ENCODE peak calls at places on chromosomes 13 and 19, in ten cellular contexts. F, T, N, M, X, C, R, O, E and D are unnamed samples.
A peak's percentile ranks its signal among the peaks of the same experiment; 100 is the strongest.

GRCh38 chr19:7109678-7110289 is 40.3 kb downstream of the ZNF557 start:
- DNase-seq in X (no peak), M (no peak), R (no peak), F (no peak), E (no peak), O (no peak), C (no peak), N (no peak), T (no peak), D (no peak)

GRCh38 chr13:63433546-63434150 is 2018.0 kb upstream of the PCDH20 start:
- DNase-seq in R (no peak), T (no peak), M (no peak), E (no peak), F (no peak), C (no peak), N (no peak), X (no peak), O (no peak), D (peak; percentile 3)

GRCh38 chr13:69374036-69374435 is 733.6 kb upstream of the ATXN8OS start:
- DNase-seq in R (no peak), F (no peak), E (no peak), C (no peak), M (no peak), O (no peak), N (no peak), T (no peak), X (no peak), D (no peak)

GRCh38 chr19:32018014-32018413 is 327.4 kb upstream of the ZNF507 start:
- DNase-seq in T (no peak), F (no peak), R (no peak), M (no peak), E (no peak), O (no peak), C (no peak), X (no peak), N (no peak), D (peak; percentile 59)

GRCh38 chr13:44698076-44698475 is 121.9 kb upstream of the TSC22D1 start:
- DNase-seq in N (no peak), M (no peak), C (peak; percentile 81), E (no peak), F (no peak), O (no peak), R (no peak), T (peak; percentile 23), X (no peak), D (no peak)

GRCh38 chr19:6100284-6100915 is 9.9 kb downstream of the RFX2 start:
- DNase-seq in X (no peak), O (peak; percentile 32), F (peak; percentile 18), M (no peak), C (no peak), R (peak; percentile 28), T (no peak), E (no peak), N (no peak), D (no peak)

GRCh38 chr13:80873589-80873988 is 532.7 kb upstream of the SPRY2 start:
- DNase-seq in E (no peak), C (peak; percentile 3), R (peak; percentile 6), N (no peak), F (no peak), T (no peak), M (no peak), X (no peak), O (peak; percentile 26), D (no peak)

GRCh38 chr19:2609389-2610116 is 92.9 kb downstream of the GNG7 start:
- DNase-seq in X (no peak), R (no peak), C (no peak), T (no peak), N (no peak), M (no peak), O (no peak), F (no peak), E (no peak), D (no peak)

GRCh38 chr13:36904219-36904618 is 15.8 kb downstream of the SMAD9 start:
- DNase-seq in C (no peak), X (no peak), N (peak; percentile 93), O (no peak), T (no peak), E (no peak), F (no peak), R (no peak), M (no peak), D (no peak)

GRCh38 chr13:74026753-74027152 is 107.5 kb downstream of the KLF12 start:
- DNase-seq in M (peak; percentile 57), N (no peak), R (peak; percentile 54), O (peak; percentile 70), F (peak; percentile 48), T (no peak), X (no peak), C (no peak), E (no peak), D (peak; percentile 72)

GRCh38 chr13:90752070-90752469 is 595.4 kb upstream of the MIR17HG start:
- DNase-seq in O (no peak), F (no peak), M (no peak), C (no peak), T (no peak), R (no peak), E (no peak), N (no peak), X (no peak), D (no peak)

GRCh38 chr19:53808710-53809125 is 15.4 kb downstream of the NLRP12 start:
- DNase-seq in O (no peak), F (no peak), M (no peak), N (no peak), C (no peak), T (no peak), X (peak; percentile 21), E (no peak), R (no peak), D (peak; percentile 50)

GRCh38 chr13:42992585-42993122 is 613 bp upstream of the EPSTI1 start:
- DNase-seq in C (no peak), O (peak; percentile 5), T (no peak), M (no peak), R (peak; percentile 65), N (no peak), E (no peak), X (no peak), F (peak; percentile 40), D (peak; percentile 25)

GRCh38 chr19:10189631-10190425 is 4.9 kb downstream of the DNMT1 start:
- DNase-seq in N (no peak), R (no peak), E (no peak), O (no peak), T (no peak), X (no peak), F (no peak), M (no peak), C (no peak), D (no peak)

GRCh38 chr13:39405596-39405995 is 197.4 kb downstream of the LHFPL6 start:
- DNase-seq in M (no peak), C (no peak), F (no peak), O (no peak), T (no peak), X (no peak), E (no peak), R (no peak), N (no peak), D (no peak)

GRCh38 chr13:110499621-110500281 is 61.8 kb downstream of the RAB20 start:
- DNase-seq in E (no peak), X (peak; percentile 87), F (no peak), O (no peak), T (no peak), R (no peak), C (no peak), N (peak; percentile 98), M (no peak), D (peak; percentile 80)

GRCh38 chr19:55032170-55032569 is 5.9 kb downstream of the GP6 start:
- DNase-seq in R (no peak), C (no peak), F (no peak), M (no peak), E (no peak), O (no peak), T (no peak), N (no peak), X (no peak), D (no peak)

GRCh38 chr13:75258159-75258782 is 223.7 kb downstream of the TBC1D4 start:
- DNase-seq in X (peak; percentile 25), T (no peak), O (no peak), C (peak; percentile 11), E (no peak), F (no peak), R (no peak), M (no peak), N (peak; percentile 56), D (peak; percentile 61)

GRCh38 chr19:51354103-51354741 is 12.0 kb downstream of the ETFB start:
- DNase-seq in T (no peak), F (no peak), C (peak; percentile 18), R (no peak), M (no peak), N (no peak), X (no peak), E (no peak), O (no peak), D (no peak)

GRCh38 chr19:16134510-16134909 is 9.0 kb upstream of the HSH2D start:
- DNase-seq in M (no peak), T (no peak), O (no peak), F (no peak), N (no peak), C (no peak), X (no peak), E (no peak), R (no peak), D (no peak)

GRCh38 chr13:79581870-79582315 is 100.9 kb downstream of the NDFIP2 start:
- DNase-seq in R (no peak), M (no peak), C (peak; percentile 63), E (no peak), X (peak; percentile 11), O (no peak), N (no peak), F (no peak), T (no peak), D (no peak)

GRCh38 chr19:7986321-7987083 is 18.9 kb downstream of the ELAVL1 start:
- DNase-seq in F (no peak), T (no peak), X (peak; percentile 38), N (no peak), R (no peak), M (no peak), C (no peak), O (no peak), E (no peak), D (peak; percentile 74)

GRCh38 chr13:98133949-98134348 is 8.9 kb upstream of the FARP1 start:
- DNase-seq in X (no peak), T (no peak), C (no peak), M (no peak), F (peak; percentile 20), O (no peak), R (no peak), N (no peak), E (no peak), D (peak; percentile 79)

GRCh38 chr13:106867249-106867648 is 299.3 kb upstream of the ARGLU1 start:
- DNase-seq in M (no peak), N (no peak), E (no peak), O (no peak), R (no peak), C (peak; percentile 4), T (no peak), X (no peak), F (no peak), D (peak; percentile 25)

GRCh38 chr13:74305876-74306275 is 171.7 kb upstream of the KLF12 start:
- DNase-seq in E (no peak), R (no peak), O (no peak), F (no peak), N (no peak), X (no peak), C (no peak), T (no peak), M (no peak), D (no peak)

GRCh38 chr13:26523007-26523406 is 34.5 kb upstream of the WASF3 start:
- DNase-seq in C (no peak), T (no peak), X (no peak), N (no peak), E (no peak), R (no peak), M (no peak), O (no peak), F (no peak), D (no peak)

GRCh38 chr19:33350538-33351309 is 22.8 kb upstream of the CEBPG start:
- DNase-seq in R (no peak), M (no peak), E (no peak), C (no peak), X (no peak), T (no peak), F (no peak), O (no peak), N (no peak), D (no peak)

GRCh38 chr13:72960541-72960940 is 98.3 kb upstream of the KLF5 start:
- DNase-seq in X (no peak), N (no peak), M (no peak), R (no peak), T (no peak), C (no peak), O (no peak), E (no peak), F (no peak), D (peak; percentile 14)